ENCODE peak calls at places on chromosomes 13 and 19, in six cellular contexts. L is activated T-helper 9 cell treated with anti-CD3 and anti-CD28 coated beads, Interleukin-2, amount 50 U/mL, for 16 hours; U is ELF-1; N is Panc1; J is substantia nigra; D is left kidney. T is an unnamed sample.

GRCh38 chr19:19185853-19186728 is 5.9 kb downstream of the BORCS8 start:
- DNase-seq in L (peak; percentile 54), J (no peak), D (peak; percentile 70), U (peak; percentile 86), N (no peak), T (peak; percentile 48)

GRCh38 chr13:19601749-19602725 is 31.4 kb upstream of the MPHOSPH8 start:
- DNase-seq in L (peak; percentile 12), D (peak; percentile 87), J (no peak), U (peak; percentile 80), N (no peak), T (no peak)

GRCh38 chr13:97797553-97797952 is 155.9 kb upstream of the IPO5 start:
- DNase-seq in J (no peak), U (no peak), L (no peak), N (no peak), D (no peak), T (no peak)

GRCh38 chr19:3160219-3160618 is 18.4 kb upstream of the S1PR4 start:
- DNase-seq in U (no peak), N (no peak), L (no peak), D (no peak), J (no peak), T (no peak)

GRCh38 chr19:18749362-18750231 is 41.5 kb downstream of the COMP start:
- DNase-seq in J (no peak), L (no peak), U (no peak), N (no peak), D (no peak), T (no peak)

GRCh38 chr13:100875392-100876043 is 200.9 kb upstream of the TMTC4 start:
- DNase-seq in N (no peak), D (no peak), L (no peak), U (no peak), J (no peak), T (no peak)

GRCh38 chr13:26531751-26532150 is 25.7 kb upstream of the WASF3 start:
- DNase-seq in D (no peak), N (no peak), L (no peak), U (no peak), J (no peak), T (no peak)

GRCh38 chr19:5057860-5058259 is 88.9 kb downstream of the KDM4B start:
- DNase-seq in J (no peak), D (peak; percentile 63), N (no peak), U (peak; percentile 50), L (no peak), T (no peak)

GRCh38 chr19:33397536-33398360 is 24.2 kb downstream of the CEBPG start:
- DNase-seq in N (no peak), J (no peak), D (no peak), U (peak; percentile 46), L (no peak), T (no peak)

GRCh38 chr19:1794424-1795185 is 17.5 kb downstream of the ATP8B3 start:
- DNase-seq in J (no peak), L (no peak), U (peak; percentile 42), N (no peak), D (peak; percentile 18), T (no peak)

GRCh38 chr19:315811-316210 is 24.6 kb upstream of the PLPP2 start:
- DNase-seq in D (no peak), U (no peak), L (no peak), N (no peak), J (no peak), T (no peak)

GRCh38 chr19:33404916-33405315 is 31.4 kb downstream of the CEBPG start:
- DNase-seq in D (no peak), N (no peak), U (no peak), J (no peak), L (no peak), T (no peak)

GRCh38 chr19:17836530-17836929 is 11.3 kb downstream of the JAK3 start:
- DNase-seq in U (peak; percentile 46), N (no peak), D (no peak), J (no peak), L (no peak), T (no peak)

GRCh38 chr13:108629353-108629752 is at the start of gene MYO16:
- DNase-seq in D (no peak), U (no peak), L (no peak), J (no peak), N (no peak), T (no peak)

GRCh38 chr13:73849292-73849691 is 284.9 kb downstream of the KLF12 start:
- DNase-seq in L (no peak), N (no peak), U (peak; percentile 54), D (peak; percentile 42), J (no peak), T (no peak)

GRCh38 chr13:75173457-75174356 is 308.3 kb downstream of the TBC1D4 start:
- DNase-seq in D (no peak), J (no peak), N (no peak), U (peak; percentile 77), L (no peak), T (no peak)